ENCODE peak calls at places on chromosomes 13 and 19, in ten cellular contexts. B is dorsolateral prefrontal cortex; L is breast epithelium; I is heart right ventricle; C is cardiac fibroblast; Y is mesothelial cell of epicardium; Z is body of pancreas; F is thoracic aorta; X is CD4-positive, alpha-beta T cell; Q is left lung. S is an unnamed sample.

GRCh38 chr19:11480927-11481776 is at the start of gene ELAVL3:
- DNase-seq in B (peak), L (no peak), I (no peak), C (no peak), Y (no peak), Z (no peak), F (no peak), X (no peak), Q (no peak), S (no peak)

GRCh38 chr19:31501427-31502195 is 152.4 kb upstream of the TSHZ3 start:
- DNase-seq in B (no peak), L (no peak), I (no peak), C (no peak), Y (no peak), Z (no peak), F (no peak), X (no peak), Q (no peak), S (no peak)

GRCh38 chr19:14073925-14074838 is 1.6 kb downstream of the MISP3 start:
- DNase-seq in B (peak), L (no peak), I (no peak), C (no peak), Y (no peak), Z (peak), F (no peak), X (no peak), Q (no peak), S (no peak)

GRCh38 chr13:70107498-70108271 is at the start of gene ATXN8OS:
- DNase-seq in B (peak), L (no peak), I (no peak), C (no peak), Y (no peak), Z (no peak), F (no peak), X (no peak), Q (peak), S (peak)

GRCh38 chr13:70183041-70183440 is 74.8 kb upstream of the KLHL1 start:
- DNase-seq in B (no peak), L (no peak), I (no peak), C (peak), Y (no peak), Z (no peak), F (no peak), X (no peak), Q (no peak), S (no peak)

GRCh38 chr19:4224470-4224869 is 4.9 kb upstream of the EBI3 start:
- DNase-seq in B (no peak), L (no peak), I (no peak), C (no peak), Y (no peak), Z (no peak), F (no peak), X (no peak), Q (no peak), S (no peak)

GRCh38 chr19:52567921-52568320 is 2.2 kb upstream of the ZNF701 start:
- DNase-seq in B (no peak), L (no peak), I (no peak), C (no peak), Y (no peak), Z (no peak), F (no peak), X (no peak), Q (no peak), S (no peak)

GRCh38 chr19:15324791-15325519 is 7.4 kb downstream of the BRD4 start:
- DNase-seq in B (no peak), L (no peak), I (no peak), C (no peak), Y (no peak), Z (peak), F (no peak), X (no peak), Q (peak), S (no peak)

GRCh38 chr19:45645631-45646344 is 6.6 kb upstream of the EML2 start:
- DNase-seq in B (peak), L (peak), I (peak), C (peak), Y (peak), Z (peak), F (no peak), X (peak), Q (peak), S (peak)

GRCh38 chr13:113742000-113742441 is 17.0 kb upstream of the TMEM255B start:
- DNase-seq in B (no peak), L (no peak), I (no peak), C (peak), Y (peak), Z (peak), F (no peak), X (no peak), Q (peak), S (no peak)

GRCh38 chr13:58979851-58980250 is 1183.9 kb downstream of the DIAPH3 start:
- DNase-seq in B (no peak), L (no peak), I (no peak), C (no peak), Y (no peak), Z (no peak), F (no peak), X (no peak), Q (no peak), S (no peak)

GRCh38 chr19:52221031-52221430 is 31.2 kb downstream of the PPP2R1A start:
- DNase-seq in B (no peak), L (no peak), I (no peak), C (no peak), Y (no peak), Z (no peak), F (no peak), X (no peak), Q (no peak), S (no peak)

GRCh38 chr19:35742121-35742724 is at the start of gene IGFLR1:
- DNase-seq in B (no peak), L (no peak), I (no peak), C (no peak), Y (no peak), Z (no peak), F (no peak), X (peak), Q (peak), S (no peak)

GRCh38 chr19:48784527-48784926 is 26.3 kb downstream of the BCAT2 start:
- DNase-seq in B (no peak), L (no peak), I (no peak), C (peak), Y (no peak), Z (no peak), F (no peak), X (no peak), Q (no peak), S (no peak)

GRCh38 chr13:30821421-30821820 is 84.7 kb upstream of the MEDAG start:
- DNase-seq in B (no peak), L (no peak), I (no peak), C (no peak), Y (no peak), Z (no peak), F (no peak), X (no peak), Q (no peak), S (no peak)

GRCh38 chr19:8684001-8684902 is 14.3 kb downstream of the ACTL9 start:
- DNase-seq in B (no peak), L (no peak), I (no peak), C (no peak), Y (no peak), Z (no peak), F (no peak), X (no peak), Q (no peak), S (no peak)

GRCh38 chr19:40323705-40324104 is 24.5 kb downstream of the C19orf47 start:
- DNase-seq in B (no peak), L (peak), I (no peak), C (no peak), Y (no peak), Z (no peak), F (no peak), X (no peak), Q (peak), S (no peak)

GRCh38 chr13:48977973-48978372 is 2.3 kb downstream of the FNDC3A start:
- DNase-seq in B (no peak), L (no peak), I (no peak), C (no peak), Y (no peak), Z (no peak), F (no peak), X (no peak), Q (no peak), S (no peak)

GRCh38 chr13:68816715-68817114 is 1290.9 kb upstream of the ATXN8OS start:
- DNase-seq in B (no peak), L (no peak), I (no peak), C (no peak), Y (no peak), Z (no peak), F (no peak), X (no peak), Q (no peak), S (no peak)

GRCh38 chr19:21434967-21435544 is 38.1 kb downstream of the ZNF493 start:
- DNase-seq in B (no peak), L (no peak), I (no peak), C (no peak), Y (no peak), Z (no peak), F (no peak), X (no peak), Q (no peak), S (no peak)

GRCh38 chr13:95188128-95188527 is 113.1 kb downstream of the ABCC4 start:
- DNase-seq in B (no peak), L (no peak), I (no peak), C (peak), Y (no peak), Z (no peak), F (no peak), X (no peak), Q (no peak), S (no peak)

GRCh38 chr19:18068395-18068794 is 18.3 kb downstream of the IL12RB1 start:
- DNase-seq in B (no peak), L (no peak), I (no peak), C (no peak), Y (no peak), Z (no peak), F (no peak), X (no peak), Q (no peak), S (no peak)

GRCh38 chr19:55700813-55701212 is 25.8 kb downstream of the EPN1 start:
- DNase-seq in B (no peak), L (no peak), I (no peak), C (no peak), Y (no peak), Z (no peak), F (no peak), X (no peak), Q (no peak), S (no peak)

GRCh38 chr19:55702131-55702627 is 27.2 kb downstream of the EPN1 start:
- DNase-seq in B (no peak), L (no peak), I (no peak), C (peak), Y (no peak), Z (peak), F (no peak), X (no peak), Q (no peak), S (no peak)

GRCh38 chr19:55703790-55704215 is 28.8 kb downstream of the EPN1 start:
- DNase-seq in B (no peak), L (no peak), I (no peak), C (peak), Y (no peak), Z (peak), F (no peak), X (peak), Q (peak), S (no peak)

GRCh38 chr19:55705972-55706371 is 30.9 kb downstream of the EPN1 start:
- DNase-seq in B (no peak), L (no peak), I (no peak), C (no peak), Y (no peak), Z (no peak), F (no peak), X (no peak), Q (no peak), S (no peak)

GRCh38 chr19:55704494-55705245 is 29.6 kb downstream of the EPN1 start:
- DNase-seq in B (no peak), L (no peak), I (no peak), C (no peak), Y (no peak), Z (peak), F (no peak), X (no peak), Q (no peak), S (no peak)
- TF ChIP-seq CTCF in B (no peak), L (no peak), I (peak), C (peak), Y (no peak), Z (peak), F (no peak), X (no peak), Q (no peak), S (no peak)

GRCh38 chr13:42883771-42884170 is 102.4 kb downstream of the FAM216B start:
- DNase-seq in B (no peak), L (no peak), I (no peak), C (peak), Y (no peak), Z (peak), F (no peak), X (no peak), Q (no peak), S (no peak)
- TF ChIP-seq CTCF in B (peak), L (no peak), I (peak), C (peak), Y (no peak), Z (peak), F (no peak), X (no peak), Q (no peak), S (no peak)

GRCh38 chr19:17005000-17005399 is 21.6 kb downstream of the CPAMD8 start:
- DNase-seq in B (no peak), L (no peak), I (no peak), C (no peak), Y (no peak), Z (no peak), F (no peak), X (no peak), Q (peak), S (no peak)
- TF ChIP-seq CTCF in B (no peak), L (no peak), I (no peak), C (no peak), Y (no peak), Z (no peak), F (no peak), X (no peak), Q (no peak), S (peak)

GRCh38 chr19:58499021-58499927 is 12.5 kb downstream of the SLC27A5 start:
- DNase-seq in B (peak), L (peak), I (peak), C (peak), Y (peak), Z (peak), F (peak), X (peak), Q (peak), S (peak)
- TF ChIP-seq CTCF in B (peak), L (peak), I (no peak), C (peak), Y (peak), Z (peak), F (peak), X (no peak), Q (no peak), S (peak)

DNA sequence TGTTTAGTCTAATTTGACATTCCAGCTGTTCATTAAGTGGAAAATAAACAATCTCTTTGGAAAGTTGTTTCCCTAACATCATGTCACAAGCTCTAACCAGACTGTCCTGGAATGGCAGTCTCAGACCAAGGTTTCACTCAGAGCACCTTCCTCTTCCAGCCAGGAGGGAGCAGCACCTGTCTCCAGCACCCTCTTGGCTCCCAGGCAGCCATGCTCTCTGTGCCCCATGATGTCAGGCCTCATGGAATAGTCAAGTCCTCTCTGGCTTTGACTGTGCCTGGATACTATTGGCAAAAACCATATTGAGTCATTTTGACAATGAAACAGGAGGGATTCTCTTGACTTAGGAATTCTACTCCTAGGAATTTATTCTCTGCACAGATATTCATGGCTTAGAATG is 171.4 kb downstream of the OXGR1 start:
- DNase-seq in B (no peak), L (no peak), I (no peak), C (no peak), Y (no peak), Z (peak), F (no peak), X (no peak), Q (no peak), S (no peak)
- TF ChIP-seq CTCF in B (peak), L (no peak), I (peak), C (peak), Y (no peak), Z (peak), F (no peak), X (no peak), Q (peak), S (peak)

GRCh38 chr13:34419025-34419424 is 523.0 kb upstream of the NBEA start:
- DNase-seq in B (no peak), L (no peak), I (no peak), C (no peak), Y (no peak), Z (no peak), F (no peak), X (no peak), Q (no peak), S (no peak)

GRCh38 chr13:34425307-34425949 is 516.6 kb upstream of the NBEA start:
- DNase-seq in B (no peak), L (no peak), I (no peak), C (no peak), Y (no peak), Z (no peak), F (no peak), X (no peak), Q (no peak), S (no peak)

GRCh38 chr13:34421849-34422475 is 520.1 kb upstream of the NBEA start:
- DNase-seq in B (no peak), L (no peak), I (no peak), C (no peak), Y (no peak), Z (no peak), F (no peak), X (no peak), Q (no peak), S (no peak)

GRCh38 chr13:34416833-34417425 is 525.1 kb upstream of the NBEA start:
- DNase-seq in B (no peak), L (no peak), I (peak), C (peak), Y (no peak), Z (peak), F (peak), X (no peak), Q (no peak), S (no peak)

DNA sequence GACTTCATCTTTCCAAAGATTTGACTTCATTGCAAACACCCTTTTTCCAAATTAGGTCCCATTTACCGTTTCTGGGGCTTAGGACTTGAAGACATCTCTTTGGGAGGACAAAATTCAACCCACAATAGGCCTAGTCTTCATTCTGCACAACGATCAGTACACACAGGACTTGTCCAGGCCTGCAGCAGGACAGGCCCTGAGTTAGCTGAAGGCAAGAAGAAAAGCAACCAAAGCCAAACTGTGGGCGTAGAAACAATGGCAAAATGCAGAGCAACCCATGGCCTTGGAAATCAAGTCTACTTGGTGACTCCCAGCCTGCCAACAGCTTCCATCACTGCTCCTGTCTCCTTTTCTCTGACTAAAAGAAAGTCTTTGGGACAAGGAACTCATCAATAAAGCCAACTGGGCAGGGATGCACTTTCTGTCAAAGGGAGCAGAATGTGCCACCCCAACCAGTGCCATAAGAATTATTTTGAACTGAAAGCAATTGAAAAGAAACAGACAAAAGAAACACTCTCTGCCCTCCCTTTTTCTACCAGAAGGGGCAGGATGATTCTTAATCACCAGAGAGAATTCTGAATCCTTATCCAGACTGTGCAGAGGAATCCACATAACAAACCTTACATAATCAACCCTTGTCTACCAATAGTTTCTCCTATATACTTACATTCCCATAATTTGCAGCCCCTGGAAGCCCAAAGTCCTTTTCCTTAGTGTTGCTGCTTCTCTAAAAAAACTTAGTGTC is 520.9 kb upstream of the NBEA start:
- DNase-seq in B (no peak), L (no peak), I (no peak), C (no peak), Y (no peak), Z (no peak), F (no peak), X (no peak), Q (no peak), S (no peak)
- TF ChIP-seq CTCF in B (no peak), L (no peak), I (no peak), C (peak), Y (peak), Z (no peak), F (no peak), X (no peak), Q (no peak), S (no peak)

DNA sequence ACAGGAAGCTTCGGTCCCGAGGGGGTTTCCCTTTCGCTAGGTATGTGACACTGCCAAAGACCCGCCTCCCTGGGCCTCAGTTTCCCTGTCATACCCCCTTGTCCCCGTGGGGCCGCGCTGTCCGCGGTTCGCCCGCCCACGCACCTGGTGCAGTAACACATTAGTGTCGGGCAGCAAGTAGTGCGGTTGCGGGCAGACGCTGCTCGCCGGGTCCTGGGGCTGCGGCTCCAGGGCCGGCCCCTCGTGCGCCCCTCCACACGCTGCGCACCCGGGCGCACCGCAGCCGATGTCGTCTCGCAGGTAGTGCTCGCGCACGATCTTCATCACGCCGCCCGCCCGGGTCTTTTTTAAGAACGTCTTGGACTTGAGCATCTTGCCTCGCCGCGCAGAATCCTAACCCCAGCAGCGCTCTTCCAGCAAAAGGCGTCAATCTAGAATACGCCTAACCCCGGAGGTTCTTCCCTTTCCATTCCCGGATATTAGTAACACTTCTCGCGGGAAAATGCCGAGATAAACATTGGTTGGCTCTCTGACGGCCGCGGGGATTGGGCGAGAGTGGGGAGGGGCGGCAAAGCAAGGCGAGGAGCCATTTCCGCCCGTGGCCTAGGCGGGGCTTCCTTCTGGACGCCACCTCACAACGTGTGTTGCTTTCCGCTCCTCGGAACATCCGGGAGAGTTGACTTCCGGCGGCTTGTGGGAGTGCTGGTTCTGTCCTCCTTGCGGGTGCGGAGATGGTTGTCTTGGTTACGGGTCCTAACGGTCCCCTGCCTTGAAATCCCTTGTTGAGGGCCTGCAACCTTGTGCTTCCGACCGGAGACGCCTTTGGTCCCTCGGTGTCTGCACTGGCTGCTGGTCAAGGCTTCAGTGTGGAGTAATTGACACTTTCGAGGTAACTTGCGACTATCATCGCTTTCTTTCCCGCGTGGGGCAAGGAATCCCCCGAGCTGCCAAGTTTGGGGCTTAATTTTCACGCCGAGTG is at the start of the genes DIS3 and PIBF1:
- DNase-seq in B (peak), L (peak), I (peak), C (peak), Y (peak), Z (peak), F (peak), X (peak), Q (peak), S (peak)
- TF ChIP-seq CTCF in B (peak), L (no peak), I (no peak), C (no peak), Y (no peak), Z (no peak), F (no peak), X (no peak), Q (no peak), S (peak)

GRCh38 chr13:52096062-52096461 is 32.8 kb downstream of the NEK5 start:
- DNase-seq in B (no peak), L (no peak), I (no peak), C (no peak), Y (no peak), Z (no peak), F (no peak), X (no peak), Q (no peak), S (no peak)
- TF ChIP-seq CTCF in B (no peak), L (no peak), I (no peak), C (no peak), Y (no peak), Z (no peak), F (no peak), X (no peak), Q (no peak), S (no peak)

S was measured in progenitor cell of endocrine pancreas.